ENCODE peak calls at places on chromosomes 6 and 20, in seven cellular contexts. P, K, G, O, F, B and D are unnamed samples.

GRCh38 chr20:23141450-23142161 is 55.5 kb upstream of the CD93 start:
- DNase-seq in K (no peak), G (no peak), B (no peak), O (no peak), F (no peak), P (no peak), D (no peak)

GRCh38 chr6:75855047-75855446 is 106.0 kb downstream of the MYO6 start:
- DNase-seq in B (peak), O (no peak), P (peak), G (no peak), F (peak), K (no peak), D (peak)

GRCh38 chr20:46014517-46015396 is 6.0 kb downstream of the MMP9 start:
- DNase-seq in G (no peak), K (no peak), P (no peak), F (no peak), B (no peak), O (no peak), D (no peak)

GRCh38 chr20:63626424-63627128 is at the start of gene GMEB2:
- DNase-seq in P (no peak), O (peak), B (peak), F (no peak), K (peak), G (no peak), D (peak)

GRCh38 chr6:37576336-37576737 is 76.6 kb upstream of the CCDC167 start:
- DNase-seq in O (no peak), F (peak), B (no peak), K (no peak), P (peak), G (no peak), D (no peak)

GRCh38 chr6:143823463-143824006 is 19.6 kb upstream of the LTV1 start:
- DNase-seq in F (no peak), K (no peak), P (no peak), G (no peak), O (no peak), B (no peak), D (no peak)

GRCh38 chr6:8219352-8219943 is 117.1 kb upstream of the EEF1E1 start:
- DNase-seq in P (peak), G (peak), O (peak), F (peak), K (no peak), B (peak), D (peak)

GRCh38 chr20:58045156-58045555 is 183.3 kb downstream of the ANKRD60 start:
- DNase-seq in O (peak), K (no peak), G (no peak), P (no peak), B (no peak), F (no peak), D (no peak)

GRCh38 chr20:24208652-24209051 is 220.1 kb upstream of the GGTLC1 start:
- DNase-seq in G (no peak), B (no peak), O (no peak), F (no peak), K (no peak), P (peak), D (no peak)

GRCh38 chr6:111823012-111823411 is 50.2 kb downstream of the FYN start:
- DNase-seq in G (no peak), P (no peak), K (no peak), F (no peak), B (no peak), O (no peak), D (no peak)

GRCh38 chr6:25660512-25660911 is 8.5 kb downstream of the SCGN start:
- DNase-seq in B (no peak), K (no peak), O (no peak), P (peak), F (peak), G (no peak), D (no peak)

GRCh38 chr20:8389381-8390368 is 257.6 kb downstream of the PLCB1 start:
- DNase-seq in F (peak), O (no peak), G (no peak), K (no peak), P (peak), B (peak), D (no peak)

GRCh38 chr6:89375427-89375868 is 22.9 kb upstream of the UBE2J1 start:
- DNase-seq in B (peak), G (peak), P (peak), F (no peak), O (peak), K (peak), D (peak)

GRCh38 chr6:168877821-168878282 is 375.8 kb downstream of the THBS2 start:
- DNase-seq in P (no peak), B (no peak), O (no peak), F (peak), K (no peak), G (no peak), D (no peak)

GRCh38 chr20:36030143-36030542 is 61.8 kb downstream of the CNBD2 start:
- DNase-seq in B (no peak), F (no peak), K (peak), G (no peak), O (no peak), P (no peak), D (no peak)

GRCh38 chr6:142728367-142728766 is 216.6 kb downstream of the HIVEP2 start:
- DNase-seq in G (no peak), K (no peak), O (no peak), P (no peak), F (peak), B (no peak), D (peak)

GRCh38 chr6:36633370-36633769 is 39.2 kb downstream of the SRSF3 start:
- DNase-seq in O (no peak), P (no peak), K (no peak), B (no peak), F (no peak), G (no peak), D (no peak)

GRCh38 chr6:8462694-8463093 is 27.3 kb upstream of the SLC35B3 start:
- DNase-seq in F (no peak), B (no peak), O (no peak), K (no peak), P (no peak), G (no peak), D (no peak)

GRCh38 chr20:45343445-45343866 is 4.8 kb downstream of the SDC4 start:
- DNase-seq in K (no peak), O (no peak), B (no peak), F (no peak), G (no peak), P (peak), D (peak)

GRCh38 chr6:130783416-130784107 is 43.6 kb upstream of the SMLR1 start:
- DNase-seq in F (no peak), G (no peak), P (no peak), O (no peak), K (no peak), B (no peak), D (no peak)

GRCh38 chr6:136464874-136465273 is 85.3 kb downstream of the MAP7 start:
- DNase-seq in B (no peak), G (no peak), K (no peak), O (no peak), P (no peak), F (no peak), D (no peak)

GRCh38 chr6:7803219-7803618 is 77.3 kb downstream of the BMP6 start:
- DNase-seq in F (no peak), P (no peak), B (no peak), G (no peak), O (no peak), K (no peak), D (no peak)

GRCh38 chr6:125746731-125747588 is 2.5 kb upstream of the HEY2 start:
- DNase-seq in P (peak), F (peak), K (peak), B (peak), O (no peak), G (peak), D (no peak)